ENCODE peak calls at places on chromosomes 11 and 22, in four cellular contexts. N is IMR-90, H is H1, S is mesendoderm. Z is an unnamed sample.

GRCh38 chr11:85249482-85249881 is 377.7 kb downstream of the DLG2 start:
- DNase-seq in H (no peak), S (no peak), N (no peak), Z (no peak)

GRCh38 chr22:42996646-42997365 is 18.1 kb downstream of the PACSIN2 start:
- DNase-seq in N (no peak), S (no peak), H (no peak), Z (no peak)

GRCh38 chr11:35873721-35874120 is 70.1 kb upstream of the LDLRAD3 start:
- DNase-seq in S (no peak), N (no peak), H (peak), Z (no peak)

GRCh38 chr11:68099474-68100405 is 21.4 kb downstream of the CHKA start:
- DNase-seq in S (peak), H (no peak), N (no peak), Z (no peak)

GRCh38 chr11:125358254-125358840 is 137.7 kb downstream of the FEZ1 start:
- DNase-seq in S (no peak), H (no peak), N (peak), Z (no peak)

GRCh38 chr11:75347781-75348613 is 3.5 kb downstream of the ARRB1 start:
- DNase-seq in N (peak), H (no peak), S (no peak), Z (peak)

GRCh38 chr11:91608662-91609061 is 616.0 kb upstream of the FAT3 start:
- DNase-seq in H (no peak), N (no peak), S (no peak), Z (no peak)

GRCh38 chr11:1202154-1202775 is 20.6 kb upstream of the MUC5B start:
- DNase-seq in N (no peak), S (peak), H (no peak), Z (peak)

GRCh38 chr11:34266090-34266912 is 91.5 kb downstream of the ABTB2 start:
- DNase-seq in N (peak), S (no peak), H (no peak), Z (no peak)

GRCh38 chr11:36288442-36289225 is 590 bp downstream of the COMMD9 start:
- DNase-seq in S (peak), N (no peak), H (no peak), Z (no peak)

GRCh38 chr22:46007003-46007847 is 30.3 kb upstream of the WNT7B start:
- DNase-seq in N (peak), S (no peak), H (no peak), Z (no peak)

GRCh38 chr11:71286701-71287643 is 34.6 kb upstream of the SHANK2 start:
- DNase-seq in S (no peak), H (no peak), N (peak), Z (peak)

GRCh38 chr22:26273011-26273675 is 103.9 kb downstream of the SEZ6L start:
- DNase-seq in S (no peak), H (no peak), N (no peak), Z (no peak)

GRCh38 chr11:134498326-134499139 is 86.5 kb upstream of the B3GAT1 start:
- DNase-seq in H (no peak), S (no peak), N (no peak), Z (no peak)

GRCh38 chr11:73196576-73196975 is 21.5 kb upstream of the P2RY2 start:
- DNase-seq in H (no peak), S (no peak), N (no peak), Z (no peak)
- H3K4ac ChIP-seq in H (no peak), S (no peak), N (no peak), Z (no peak)

GRCh38 chr11:6241316-6241715 is 2.4 kb downstream of the CNGA4 start:
- DNase-seq in S (no peak), H (no peak), N (no peak), Z (no peak)
- H4K5ac ChIP-seq in S (no peak), H (no peak), N (no peak), Z (no peak)

GRCh38 chr11:78081583-78081982 is 1.9 kb upstream of the NDUFC2 start:
- DNase-seq in N (no peak), H (no peak), S (no peak), Z (no peak)
- H3K4ac ChIP-seq in N (peak), H (no peak), S (no peak), Z (no peak)

GRCh38 chr11:43631732-43632131 is 48.8 kb upstream of the HSD17B12 start:
- DNase-seq in H (no peak), N (no peak), S (no peak), Z (peak)

GRCh38 chr11:43626798-43627197 is 53.7 kb upstream of the HSD17B12 start:
- DNase-seq in S (no peak), H (no peak), N (no peak), Z (no peak)

DNA sequence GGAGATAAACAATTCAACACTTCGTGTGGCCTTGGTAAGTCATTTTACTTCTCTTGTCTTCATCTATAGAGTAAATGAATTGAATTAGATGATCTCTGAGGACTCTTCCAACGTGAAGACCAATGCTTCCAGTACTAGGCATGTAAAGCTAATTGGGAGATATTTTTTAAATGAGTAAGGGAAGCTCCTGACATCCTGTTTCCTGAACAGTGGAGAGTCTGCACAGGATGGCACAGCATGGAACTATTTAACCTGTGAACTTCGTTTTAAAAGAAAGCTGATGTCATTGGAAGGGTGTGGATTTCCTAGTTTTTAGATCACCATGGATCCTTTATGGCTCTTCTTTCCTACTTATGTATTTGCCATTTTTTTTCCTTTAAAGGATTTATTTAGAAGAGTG is 48.4 kb upstream of the HSD17B12 start:
- DNase-seq in H (no peak), S (peak), N (peak), Z (no peak)
- H4K5ac ChIP-seq in H (no peak), S (no peak), N (no peak), Z (no peak)